ENCODE peak calls at places on chromosomes 6 and 20, in four cellular contexts. A is epithelial cell of proximal tubule; N is activated naive CD8-positive, alpha-beta T cell treated with anti-CD3 and anti-CD28 coated beads, Interleukin-2, amount 50 U/mL, for 16 hours; R is NCI-H2081. D is an unnamed sample.

GRCh38 chr6:105136433-105137350 is 43.1 kb downstream of the POPDC3 start:
- DNase-seq in A (no peak), N (no peak), R (peak), D (peak)

GRCh38 chr6:21367649-21368154 is 225.8 kb upstream of the SOX4 start:
- DNase-seq in A (no peak), R (no peak), N (no peak), D (no peak)

GRCh38 chr6:107538856-107539387 is 49.0 kb downstream of the SOBP start:
- DNase-seq in A (no peak), R (no peak), N (no peak), D (no peak)

GRCh38 chr6:21611485-21611884 is 17.9 kb downstream of the SOX4 start:
- DNase-seq in A (no peak), N (no peak), R (no peak), D (no peak)

GRCh38 chr20:9161308-9161707 is 92.4 kb downstream of the PLCB4 start:
- DNase-seq in R (peak), A (no peak), N (no peak), D (no peak)

GRCh38 chr6:147654103-147654845 is 145.8 kb downstream of the SAMD5 start:
- DNase-seq in A (no peak), R (no peak), N (no peak), D (no peak)

GRCh38 chr20:41183831-41184230 is 46.5 kb downstream of the PLCG1 start:
- DNase-seq in R (no peak), A (no peak), N (no peak), D (no peak)

GRCh38 chr20:60135276-60135675 is 177.1 kb downstream of the CDH26 start:
- DNase-seq in N (no peak), R (no peak), A (no peak), D (no peak)

GRCh38 chr6:142746524-142746923 is 198.5 kb downstream of the HIVEP2 start:
- DNase-seq in A (no peak), N (no peak), R (no peak), D (peak)

GRCh38 chr6:47292944-47293343 is 16.8 kb downstream of the TNFRSF21 start:
- DNase-seq in N (no peak), R (no peak), A (no peak), D (no peak)

GRCh38 chr6:121333196-121333595 is 1.1 kb downstream of the TBC1D32 start:
- DNase-seq in A (no peak), N (no peak), R (no peak), D (no peak)